ENCODE peak calls at places on chromosomes 2 and 18, in eight cellular contexts. I, E, N, S, V, P, H and C are unnamed samples.

GRCh38 chr2:43054367-43054766 is 172.0 kb downstream of the ZFP36L2 start:
- DNase-seq in I (peak; percentile 57), E (peak; percentile 80), N (no peak), S (no peak), V (no peak), P (no peak), H (no peak), C (no peak)

GRCh38 chr2:45975752-45976517 is 321.3 kb upstream of the EPAS1 start:
- DNase-seq in I (no peak), E (no peak), N (no peak), S (no peak), V (no peak), P (no peak), H (no peak), C (no peak)

GRCh38 chr18:77155031-77155430 is 22.4 kb upstream of the MBP start:
- DNase-seq in I (no peak), E (no peak), N (no peak), S (no peak), V (no peak), P (no peak), H (no peak), C (no peak)

GRCh38 chr18:27411911-27412310 is 226.8 kb upstream of the CHST9 start:
- DNase-seq in I (no peak), E (no peak), N (no peak), S (no peak), V (no peak), P (no peak), H (no peak), C (no peak)

GRCh38 chr2:109258905-109259540 is 130.0 kb downstream of the SH3RF3 start:
- DNase-seq in I (peak; percentile 70), E (no peak), N (no peak), S (no peak), V (no peak), P (no peak), H (peak; percentile 41), C (no peak)

GRCh38 chr2:235050992-235051351 is 99.2 kb downstream of the SH3BP4 start:
- DNase-seq in I (peak; percentile 96), E (peak; percentile 98), N (no peak), S (peak; percentile 97), V (no peak), P (peak; percentile 91), H (peak; percentile 89), C (peak; percentile 26)

GRCh38 chr2:133503323-133503722 is 64.9 kb downstream of the NCKAP5 start:
- DNase-seq in I (no peak), E (no peak), N (no peak), S (no peak), V (no peak), P (no peak), H (no peak), C (no peak)

GRCh38 chr18:7532942-7533341 is 34.2 kb upstream of the PTPRM start:
- DNase-seq in I (no peak), E (no peak), N (no peak), S (no peak), V (no peak), P (no peak), H (no peak), C (no peak)

GRCh38 chr2:20538308-20539132 is 91.6 kb downstream of the RHOB start:
- DNase-seq in I (no peak), E (no peak), N (no peak), S (no peak), V (no peak), P (no peak), H (no peak), C (no peak)

GRCh38 chr18:6132751-6133368 is 237.5 kb upstream of the TMEM200C start:
- DNase-seq in I (no peak), E (peak; percentile 48), N (no peak), S (no peak), V (no peak), P (peak; percentile 36), H (no peak), C (no peak)

GRCh38 chr2:74221604-74222299 is 23.3 kb downstream of the MTHFD2 start:
- DNase-seq in I (no peak), E (no peak), N (no peak), S (no peak), V (no peak), P (no peak), H (no peak), C (no peak)

GRCh38 chr2:155310589-155310988 is 612.1 kb downstream of the KCNJ3 start:
- DNase-seq in I (no peak), E (no peak), N (no peak), S (peak; percentile 11), V (no peak), P (no peak), H (no peak), C (no peak)

GRCh38 chr2:203935568-203935967 is 995 bp upstream of the ICOS start:
- DNase-seq in I (no peak), E (no peak), N (no peak), S (no peak), V (no peak), P (no peak), H (no peak), C (no peak)